ENCODE peak calls at places on chromosome 7, in ten cellular contexts. R is GM19239; J is astrocyte of the spinal cord; O is fibroblast of mammary gland; T is activated naive CD4-positive, alpha-beta T cell; N is GM04504; A is Daoy; C is memory B cell; Q is AG20443; W is upper lobe of left lung. P is an unnamed sample.

GRCh38 chr7:75596727-75597614 is 104.9 kb downstream of the SPDYE5 start:
- DNase-seq in Q (peak), N (no peak), A (peak), R (no peak), W (no peak), J (peak), T (no peak), O (peak), C (no peak), P (no peak)

GRCh38 chr7:80428161-80429054 is 83.5 kb downstream of the GNAT3 start:
- DNase-seq in R (no peak), Q (peak), N (peak), A (peak), O (peak), C (no peak), T (no peak), W (no peak), J (peak), P (no peak)

GRCh38 chr7:74479961-74480829 is 26.5 kb downstream of the GTF2IRD1 start:
- DNase-seq in R (no peak), C (no peak), A (peak), T (no peak), W (peak), Q (peak), N (peak), O (peak), J (peak), P (no peak)

GRCh38 chr7:110119883-110120581 is 970.9 kb upstream of the LRRN3 start:
- DNase-seq in Q (no peak), T (no peak), N (no peak), C (no peak), R (no peak), A (no peak), O (no peak), W (no peak), J (peak), P (no peak)

GRCh38 chr7:68063171-68063570 is 1066.5 kb downstream of the TYW1 start:
- DNase-seq in C (no peak), W (no peak), T (no peak), A (no peak), N (no peak), O (no peak), Q (peak), J (no peak), R (no peak), P (no peak)

GRCh38 chr7:75624134-75624832 is 114.5 kb downstream of the HIP1 start:
- DNase-seq in J (peak), T (no peak), R (no peak), O (peak), Q (peak), N (peak), C (no peak), W (no peak), A (no peak), P (no peak)

GRCh38 chr7:81529785-81530184 is 240.1 kb downstream of the HGF start:
- DNase-seq in W (no peak), C (no peak), T (no peak), Q (no peak), R (no peak), N (no peak), O (no peak), A (no peak), J (no peak), P (no peak)

GRCh38 chr7:96045919-96046318 is 273.6 kb downstream of the DYNC1I1 start:
- DNase-seq in J (no peak), N (no peak), O (no peak), A (peak), Q (no peak), T (no peak), C (no peak), R (no peak), W (no peak), P (no peak)

GRCh38 chr7:5824297-5824610 is 42.8 kb upstream of the RNF216 start:
- DNase-seq in A (no peak), J (no peak), W (no peak), Q (no peak), T (no peak), R (no peak), N (no peak), C (no peak), O (no peak), P (peak)